ENCODE peak calls at places on chromosomes 13 and 19, in seven cellular contexts. A, W, B, P, C, F and E are unnamed samples.
A peak's percentile ranks its signal among the peaks of the same experiment; 100 is the strongest.

GRCh38 chr19:34644991-34645461 is 31.9 kb downstream of the SCGB2B2 start:
- DNase-seq in W (no peak), P (no peak), A (no peak), C (no peak), F (no peak), B (no peak), E (no peak)

GRCh38 chr19:46372901-46373572 is 26.1 kb downstream of the PPP5C start:
- DNase-seq in C (no peak), F (no peak), P (no peak), W (peak; percentile 85), A (no peak), B (no peak), E (no peak)

GRCh38 chr13:50353651-50354415 is 338.6 kb downstream of the KCNRG start:
- DNase-seq in P (no peak), C (no peak), A (no peak), B (no peak), F (no peak), W (no peak), E (no peak)

GRCh38 chr19:13887529-13887928 is 10.6 kb downstream of the NANOS3 start:
- DNase-seq in W (no peak), F (no peak), C (no peak), P (no peak), B (no peak), A (no peak), E (no peak)

GRCh38 chr19:19342086-19343015 is 21.7 kb downstream of the MAU2 start:
- DNase-seq in C (peak; percentile 69), A (peak; percentile 71), F (no peak), W (no peak), P (no peak), B (no peak), E (peak; percentile 65)

GRCh38 chr13:46489586-46490023 is 63.4 kb upstream of the LRCH1 start:
- DNase-seq in F (no peak), W (peak; percentile 89), A (peak; percentile 10), C (no peak), P (no peak), B (peak; percentile 78), E (no peak)

GRCh38 chr13:24097064-24097463 is 63.5 kb upstream of the SPATA13 start:
- DNase-seq in F (no peak), C (peak; percentile 67), W (no peak), P (peak; percentile 61), A (no peak), B (no peak), E (no peak)

GRCh38 chr13:97224544-97225324 is 2.6 kb downstream of the MBNL2 start:
- DNase-seq in A (no peak), F (no peak), B (no peak), P (no peak), C (peak; percentile 75), W (no peak), E (peak; percentile 70)

GRCh38 chr19:18419699-18420460 is 682 bp downstream of the SSBP4 start:
- DNase-seq in F (peak; percentile 49), P (no peak), A (no peak), B (no peak), W (no peak), C (peak; percentile 83), E (peak; percentile 65)

GRCh38 chr13:67069117-67069767 is 160.9 kb downstream of the PCDH9 start:
- DNase-seq in F (no peak), P (no peak), A (no peak), B (no peak), C (no peak), W (no peak), E (no peak)

GRCh38 chr19:36140289-36141038 is 598 bp downstream of the CAPNS1 start:
- DNase-seq in B (no peak), C (peak; percentile 77), A (peak; percentile 95), P (no peak), W (peak; percentile 88), F (no peak), E (peak; percentile 53)

GRCh38 chr13:47168086-47168485 is 271.2 kb upstream of the HTR2A start:
- DNase-seq in B (no peak), W (no peak), P (no peak), C (no peak), A (no peak), F (no peak), E (no peak)

GRCh38 chr19:10516671-10517286 is 468 bp downstream of the S1PR5 start:
- DNase-seq in C (no peak), A (peak; percentile 88), W (no peak), P (no peak), B (no peak), F (no peak), E (no peak)

GRCh38 chr19:42352216-42352892 is 26.9 kb downstream of the MEGF8 start:
- DNase-seq in A (no peak), W (no peak), P (peak; percentile 26), B (peak; percentile 24), F (no peak), C (no peak), E (no peak)

GRCh38 chr19:1230585-1231489 is 7.0 kb downstream of the CBARP start:
- DNase-seq in C (no peak), A (no peak), W (no peak), B (no peak), F (no peak), P (no peak), E (no peak)

GRCh38 chr13:44816701-44817684 is 172.3 kb downstream of the NUFIP1 start:
- DNase-seq in W (no peak), C (no peak), A (peak; percentile 68), F (no peak), P (no peak), B (no peak), E (no peak)

GRCh38 chr13:51644649-51645048 is 60.4 kb downstream of the WDFY2 start:
- DNase-seq in F (no peak), W (no peak), A (no peak), P (no peak), C (no peak), B (no peak), E (no peak)

GRCh38 chr19:37342753-37343152 is 28.1 kb upstream of the ZNF527 start:
- DNase-seq in P (no peak), C (no peak), B (peak; percentile 17), F (no peak), W (no peak), A (no peak), E (no peak)

GRCh38 chr13:113148940-113149503 is 9.4 kb upstream of the PROZ start:
- DNase-seq in W (peak; percentile 85), C (peak; percentile 58), A (no peak), B (no peak), F (no peak), P (no peak), E (no peak)

GRCh38 chr19:45440873-45441654 is 17.3 kb upstream of the ERCC1 start:
- DNase-seq in P (no peak), A (no peak), F (no peak), B (no peak), W (no peak), C (no peak), E (no peak)

GRCh38 chr13:109792416-109793090 is 6.2 kb upstream of the IRS2 start:
- DNase-seq in C (no peak), P (no peak), A (no peak), F (no peak), W (no peak), B (no peak), E (no peak)

GRCh38 chr13:74741732-74742131 is 607.5 kb upstream of the KLF12 start:
- DNase-seq in B (no peak), C (no peak), W (no peak), P (no peak), F (no peak), A (no peak), E (no peak)

GRCh38 chr13:59750860-59751259 is 412.9 kb downstream of the DIAPH3 start:
- DNase-seq in F (no peak), A (no peak), C (no peak), W (no peak), B (peak; percentile 49), P (no peak), E (no peak)